ENCODE peak calls at places on chromosomes 2 and 18, in eight cellular contexts. U is brain microvascular endothelial cell, B is WTC11, Z is right atrium auricular region, E is heart left ventricle, C is AG10803, V is kidney epithelial cell, R is A549. X is an unnamed sample.
A peak's percentile ranks its signal among the peaks of the same experiment; 100 is the strongest.

GRCh38 chr2:126843046-126843445 is 55.6 kb upstream of the TEX51 start:
- DNase-seq in U (no peak), B (no peak), Z (peak; percentile 16), E (no peak), C (no peak), V (no peak), R (no peak), X (no peak)

GRCh38 chr2:126687086-126687485 is 31.1 kb downstream of the GYPC start:
- DNase-seq in U (no peak), B (no peak), Z (no peak), E (no peak), C (no peak), V (no peak), R (no peak), X (no peak)

GRCh38 chr2:167264380-167264779 is 376.1 kb downstream of the XIRP2 start:
- DNase-seq in U (no peak), B (peak; percentile 43), Z (no peak), E (no peak), C (no peak), V (peak; percentile 4), R (peak; percentile 9), X (no peak)

GRCh38 chr2:206361407-206362045 is 81.8 kb upstream of the ADAM23 start:
- DNase-seq in U (no peak), B (no peak), Z (no peak), E (no peak), C (no peak), V (no peak), R (no peak), X (peak; percentile 50)

GRCh38 chr2:43201016-43201415 is 25.4 kb downstream of the ZFP36L2 start:
- DNase-seq in U (no peak), B (no peak), Z (no peak), E (no peak), C (no peak), V (no peak), R (no peak), X (no peak)

GRCh38 chr18:56085561-56085960 is 497.6 kb upstream of the TCF4 start:
- DNase-seq in U (peak; percentile 20), B (no peak), Z (no peak), E (no peak), C (peak; percentile 95), V (no peak), R (no peak), X (peak; percentile 23)

GRCh38 chr18:76567835-76568445 is 72.9 kb upstream of the ZNF516 start:
- DNase-seq in U (no peak), B (no peak), Z (no peak), E (no peak), C (no peak), V (no peak), R (no peak), X (no peak)

GRCh38 chr2:173866858-173867620 is 98.1 kb downstream of the SP3 start:
- DNase-seq in U (no peak), B (no peak), Z (no peak), E (peak; percentile 41), C (no peak), V (no peak), R (no peak), X (no peak)

GRCh38 chr2:177529166-177529565 is 136.6 kb downstream of the AGPS start:
- DNase-seq in U (no peak), B (no peak), Z (no peak), E (no peak), C (no peak), V (no peak), R (no peak), X (no peak)

GRCh38 chr2:127504552-127505460 is 21.5 kb downstream of the IWS1 start:
- DNase-seq in U (peak; percentile 31), B (no peak), Z (no peak), E (no peak), C (peak; percentile 22), V (no peak), R (no peak), X (no peak)

DNA sequence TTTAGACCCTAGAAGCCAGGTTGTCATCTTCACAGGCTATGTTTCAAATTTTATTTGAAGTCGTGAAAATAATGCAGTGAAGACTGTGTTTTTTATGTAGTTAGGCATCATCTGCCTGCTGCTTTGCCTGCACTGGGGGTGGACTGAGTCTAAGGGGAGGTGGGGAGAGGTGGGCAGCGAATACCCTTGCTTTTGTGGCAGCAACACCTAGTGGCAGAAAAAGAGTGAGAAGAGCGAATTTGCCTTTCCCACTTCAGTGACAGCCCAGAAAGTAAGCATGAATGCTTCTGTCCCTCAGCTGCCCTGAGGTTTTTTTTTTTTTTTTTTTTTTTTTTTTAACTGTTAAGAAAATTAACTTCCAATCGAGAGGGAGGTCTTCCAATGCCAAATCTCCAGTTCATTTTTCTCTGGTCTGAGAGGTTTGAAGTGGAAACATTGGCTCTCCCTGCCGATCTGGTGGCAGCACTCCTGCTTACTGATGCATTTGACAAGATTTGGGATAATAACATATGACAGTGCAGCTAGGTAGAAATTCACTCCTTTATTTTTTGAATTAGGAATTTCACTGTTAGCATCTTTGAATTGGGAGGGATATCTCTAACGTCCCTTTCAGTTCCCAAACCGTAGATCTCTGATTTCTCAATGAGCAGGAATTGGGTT is 60.3 kb upstream of the LYPD6B start:
- DNase-seq in U (no peak), B (no peak), Z (no peak), E (no peak), C (no peak), V (no peak), R (no peak), X (no peak)
- TF ChIP-seq CTCF in U (no peak), B (no peak), Z (no peak), E (no peak), C (no peak), V (peak; percentile 9), R (no peak), X (no peak)

GRCh38 chr18:58819051-58819450 is 45.6 kb upstream of the ZNF532 start:
- DNase-seq in U (no peak), B (no peak), Z (no peak), E (no peak), C (no peak), V (no peak), R (no peak), X (no peak)

GRCh38 chr18:58827425-58827824 is 37.3 kb upstream of the ZNF532 start:
- DNase-seq in U (no peak), B (no peak), Z (no peak), E (no peak), C (no peak), V (no peak), R (no peak), X (no peak)

GRCh38 chr18:58820251-58820650 is 44.4 kb upstream of the ZNF532 start:
- DNase-seq in U (no peak), B (no peak), Z (no peak), E (no peak), C (no peak), V (no peak), R (no peak), X (no peak)

GRCh38 chr18:58823385-58823784 is 41.3 kb upstream of the ZNF532 start:
- DNase-seq in U (no peak), B (no peak), Z (no peak), E (no peak), C (no peak), V (no peak), R (no peak), X (no peak)

DNA sequence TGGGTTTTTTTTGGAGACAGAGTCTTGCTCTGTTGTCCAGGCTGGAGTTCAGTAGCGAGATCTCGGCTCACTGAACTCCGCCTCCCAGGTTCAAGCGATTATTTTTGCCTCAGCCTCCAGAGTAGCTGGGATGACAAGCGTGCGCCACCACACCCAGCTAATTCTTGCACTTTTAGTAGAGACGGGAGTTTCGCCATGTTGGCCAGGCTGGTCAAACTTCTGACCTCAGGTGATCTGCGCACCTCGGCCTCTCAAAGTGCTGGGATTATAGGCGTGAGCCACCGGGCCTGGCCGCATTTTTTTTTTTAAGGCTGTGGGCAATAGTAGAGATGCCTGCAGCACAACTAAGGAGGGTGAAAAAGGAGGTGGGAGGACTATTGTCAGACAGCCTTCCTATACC is 41.7 kb upstream of the ZNF532 start:
- DNase-seq in U (no peak), B (no peak), Z (no peak), E (no peak), C (no peak), V (no peak), R (no peak), X (no peak)
- TF ChIP-seq CTCF in U (no peak), B (no peak), Z (no peak), E (no peak), C (no peak), V (no peak), R (no peak), X (no peak)

DNA sequence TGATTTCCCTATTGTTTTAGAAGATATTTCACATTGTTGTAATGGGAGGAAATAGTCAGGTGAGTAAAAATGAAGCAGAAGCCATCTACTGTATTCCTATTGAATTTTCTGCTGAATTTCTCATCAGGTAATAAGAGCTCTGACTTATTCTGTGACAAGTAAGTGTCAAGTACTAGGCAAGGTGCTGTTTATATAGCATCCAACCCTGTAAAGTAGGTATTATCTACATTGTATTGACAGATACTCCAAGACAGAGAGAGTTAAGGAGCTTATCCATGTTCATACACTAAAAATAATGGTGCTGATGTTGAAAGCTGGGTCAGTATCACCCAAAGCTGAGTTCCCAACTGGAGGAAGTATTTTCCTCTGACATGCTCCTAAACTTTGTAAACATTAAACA is 106.0 kb downstream of the KCNJ3 start:
- DNase-seq in U (no peak), B (no peak), Z (no peak), E (no peak), C (no peak), V (no peak), R (no peak), X (no peak)
- TF ChIP-seq CTCF in U (no peak), B (no peak), Z (no peak), E (no peak), C (no peak), V (no peak), R (no peak), X (no peak)

GRCh38 chr2:112580084-112580483 is 4.3 kb upstream of the CHCHD5 start:
- DNase-seq in U (no peak), B (no peak), Z (no peak), E (no peak), C (no peak), V (no peak), R (no peak), X (no peak)

GRCh38 chr2:112584134-112584890 is at the start of gene CHCHD5:
- DNase-seq in U (peak; percentile 95), B (peak; percentile 90), Z (peak; percentile 98), E (peak; percentile 96), C (peak; percentile 97), V (peak; percentile 82), R (peak; percentile 97), X (peak; percentile 95)

GRCh38 chr2:112583497-112584133 is 794 bp upstream of the CHCHD5 start:
- DNase-seq in U (no peak), B (no peak), Z (no peak), E (no peak), C (peak; percentile 17), V (no peak), R (peak; percentile 65), X (no peak)

GRCh38 chr2:112584891-112585250 is 462 bp downstream of the CHCHD5 start:
- DNase-seq in U (no peak), B (no peak), Z (no peak), E (no peak), C (no peak), V (no peak), R (no peak), X (no peak)

DNA sequence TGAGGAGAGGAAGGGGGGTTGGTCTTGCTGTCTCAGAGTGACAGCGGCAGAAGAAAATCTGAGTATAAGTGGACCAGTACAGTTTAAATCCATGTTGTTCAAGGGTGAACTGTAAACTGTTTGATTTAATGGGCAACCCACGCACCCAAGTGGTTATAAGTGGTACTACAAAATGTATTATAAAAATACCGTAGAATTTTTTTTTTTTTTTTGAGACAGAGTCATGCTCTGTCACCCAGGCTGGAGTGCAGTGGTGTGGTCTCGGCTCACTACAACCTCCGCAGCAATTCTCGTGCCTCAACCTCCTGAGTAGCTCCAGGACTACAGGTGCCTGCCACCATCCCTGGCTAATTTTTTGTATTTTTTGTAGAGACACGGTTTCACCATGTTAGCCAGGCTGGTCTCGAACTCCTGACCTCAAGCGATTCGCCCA is 2.1 kb upstream of the CHCHD5 start:
- DNase-seq in U (peak; percentile 54), B (no peak), Z (no peak), E (no peak), C (peak; percentile 69), V (peak; percentile 25), R (peak; percentile 65), X (peak; percentile 45)
- TF ChIP-seq CTCF in U (peak; percentile 47), B (peak; percentile 57), Z (peak; percentile 79), E (peak; percentile 60), C (peak; percentile 59), V (peak; percentile 40), R (peak; percentile 51), X (peak; percentile 76)